ENCODE peak calls at places on chromosomes 1 and 21, in nine cellular contexts. A, J, V, O, U, E, B, T and H are unnamed samples.
A peak's percentile ranks its signal among the peaks of the same experiment; 100 is the strongest.

GRCh38 chr1:156073740-156074139 is 8.5 kb downstream of the MEX3A start:
- DNase-seq in A (no peak), T (no peak), O (no peak), J (no peak), V (no peak), U (no peak), E (no peak), B (no peak), H (no peak)

GRCh38 chr1:157196245-157196543 is 58.0 kb upstream of the ETV3 start:
- DNase-seq in U (no peak), V (no peak), E (no peak), T (no peak), O (no peak), B (no peak), J (no peak), A (no peak), H (no peak)

GRCh38 chr1:41025979-41026819 is 4.7 kb upstream of the SLFNL1 start:
- DNase-seq in T (no peak), O (no peak), A (no peak), E (no peak), B (no peak), V (no peak), U (no peak), J (no peak), H (no peak)

GRCh38 chr21:28111151-28111619 is 881.5 kb downstream of the LTN1 start:
- DNase-seq in A (no peak), B (peak; percentile 27), T (peak; percentile 49), V (peak; percentile 20), O (peak; percentile 89), J (no peak), U (no peak), E (peak; percentile 34), H (no peak)

GRCh38 chr1:157580179-157580827 is 17.6 kb downstream of the FCRL4 start:
- DNase-seq in B (peak; percentile 19), T (peak; percentile 42), A (peak; percentile 48), E (peak; percentile 22), J (no peak), V (no peak), U (no peak), O (no peak), H (no peak)

GRCh38 chr1:70072239-70072751 is 133.1 kb downstream of the LRRC40 start:
- DNase-seq in U (no peak), T (no peak), A (no peak), O (no peak), B (no peak), J (no peak), V (no peak), E (no peak), H (no peak)

GRCh38 chr1:30335997-30336390 is 387.4 kb downstream of the MATN1 start:
- DNase-seq in V (no peak), A (no peak), B (no peak), U (peak; percentile 31), E (no peak), T (no peak), O (no peak), J (no peak), H (no peak)

GRCh38 chr1:89936694-89937093 is 58.2 kb upstream of the ZNF326 start:
- DNase-seq in V (no peak), E (no peak), B (no peak), T (no peak), U (no peak), O (no peak), J (no peak), A (no peak), H (no peak)

GRCh38 chr1:50605186-50605875 is 182.1 kb upstream of the DMRTA2 start:
- DNase-seq in O (no peak), J (no peak), V (no peak), E (no peak), U (no peak), T (no peak), B (no peak), A (peak; percentile 19), H (peak; percentile 28)

GRCh38 chr1:209493584-209493983 is 89.9 kb upstream of the CAMK1G start:
- DNase-seq in B (no peak), J (no peak), U (no peak), A (no peak), V (no peak), O (no peak), T (no peak), E (no peak), H (no peak)

GRCh38 chr1:8944006-8944405 is 1.7 kb upstream of the CA6 start:
- DNase-seq in B (no peak), A (no peak), E (no peak), V (no peak), O (no peak), U (no peak), J (no peak), T (no peak), H (no peak)

GRCh38 chr1:226691257-226691656 is 47.8 kb downstream of the ITPKB start:
- DNase-seq in B (no peak), J (no peak), O (no peak), E (no peak), A (no peak), V (no peak), U (no peak), T (no peak), H (no peak)

GRCh38 chr1:214427871-214428277 is 123.5 kb downstream of the PTPN14 start:
- DNase-seq in B (no peak), J (peak; percentile 29), T (no peak), O (no peak), V (peak; percentile 28), U (peak; percentile 78), A (no peak), E (no peak), H (no peak)

GRCh38 chr1:202688401-202688800 is 21.9 kb downstream of the SYT2 start:
- DNase-seq in A (no peak), U (no peak), B (no peak), T (no peak), O (no peak), E (no peak), V (no peak), J (no peak), H (no peak)

GRCh38 chr1:53061859-53062714 is at the start of gene PODN:
- DNase-seq in V (no peak), T (no peak), U (peak; percentile 66), B (no peak), A (no peak), J (no peak), E (no peak), O (peak; percentile 86), H (no peak)

GRCh38 chr1:38941527-38942019 is at the start of gene RHBDL2:
- DNase-seq in B (peak; percentile 63), A (peak; percentile 21), V (peak; percentile 78), U (no peak), T (peak; percentile 74), E (peak; percentile 60), J (peak; percentile 88), O (peak; percentile 71), H (peak; percentile 82)

GRCh38 chr1:97632776-97633175 is 288.1 kb downstream of the DPYD start:
- DNase-seq in U (no peak), T (no peak), J (no peak), A (no peak), V (no peak), O (no peak), E (no peak), B (no peak), H (no peak)

GRCh38 chr1:15343099-15343498 is 66.6 kb upstream of the EFHD2 start:
- DNase-seq in J (no peak), T (no peak), O (no peak), A (no peak), E (no peak), V (no peak), B (no peak), U (no peak), H (no peak)

GRCh38 chr1:246753670-246754535 is 29.7 kb downstream of the SCCPDH start:
- DNase-seq in J (peak; percentile 66), V (peak; percentile 34), T (peak; percentile 74), E (peak; percentile 48), U (peak; percentile 78), B (peak; percentile 23), O (peak; percentile 77), A (peak; percentile 43), H (peak; percentile 44)
- TF ChIP-seq POLR2A in J (no peak), V (no peak), T (no peak), E (no peak), U (no peak), B (no peak), O (no peak), A (no peak), H (no peak)

DNA sequence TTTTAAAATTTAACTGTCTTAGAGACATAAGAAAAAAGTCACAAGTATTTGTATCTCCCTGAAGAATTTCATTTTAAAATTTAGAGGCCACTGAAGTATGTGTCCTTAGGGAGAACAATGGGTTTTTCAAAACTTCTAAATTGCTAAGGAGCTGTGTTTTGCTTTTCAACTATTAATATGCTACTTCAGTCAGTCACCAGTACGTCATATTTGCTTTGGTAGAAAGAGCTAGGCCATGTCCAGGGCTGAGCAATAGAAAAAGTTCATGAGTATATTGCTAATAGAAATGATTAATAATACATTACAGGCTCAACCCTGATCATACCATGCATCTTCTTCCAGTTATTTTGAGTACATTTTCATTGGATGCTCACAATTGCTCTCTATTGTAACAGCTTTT is 1.7 kb upstream of the SGIP1 start:
- DNase-seq in A (no peak), O (no peak), B (no peak), V (no peak), T (no peak), E (no peak), U (no peak), J (no peak), H (no peak)
- H3K27ac ChIP-seq in A (no peak overlapping the region), O (no peak overlapping the region), B (no peak overlapping the region), V (peak overlapping the region; percentile 75), T (no peak overlapping the region), E (no peak overlapping the region), U (no peak overlapping the region), J (peak overlapping the region; percentile 77), H (no peak overlapping the region)

GRCh38 chr21:37365657-37366487 is 701 bp upstream of the DYRK1A start:
- DNase-seq in E (peak; percentile 77), J (peak; percentile 77), T (peak; percentile 79), O (peak; percentile 82), B (peak; percentile 69), U (peak; percentile 94), V (peak; percentile 59), A (peak; percentile 19), H (peak; percentile 54)

GRCh38 chr21:37364722-37365121 is 1.9 kb upstream of the DYRK1A start:
- DNase-seq in O (no peak), A (no peak), B (no peak), E (no peak), V (no peak), J (no peak), T (no peak), U (no peak), H (no peak)

GRCh38 chr21:37367758-37368535 is 1.4 kb downstream of the DYRK1A start:
- DNase-seq in A (no peak), J (peak; percentile 44), V (peak; percentile 41), U (peak; percentile 90), B (no peak), E (peak; percentile 40), O (peak; percentile 73), T (peak; percentile 54), H (peak; percentile 12)

GRCh38 chr21:37367301-37367757 is 756 bp downstream of the DYRK1A start:
- DNase-seq in J (peak; percentile 27), T (no peak), V (no peak), A (no peak), U (peak; percentile 89), E (peak; percentile 47), O (no peak), B (no peak), H (no peak)

GRCh38 chr21:37366488-37367300 is at the start of gene DYRK1A:
- DNase-seq in O (peak; percentile 100), T (peak; percentile 99), V (peak; percentile 97), B (peak; percentile 99), U (peak; percentile 99), J (peak; percentile 97), A (peak; percentile 85), E (peak; percentile 98), H (peak; percentile 98)
- TF ChIP-seq POLR2A in O (peak; percentile 45), T (peak; percentile 82), V (peak; percentile 30), B (peak; percentile 41), U (peak; percentile 63), J (peak; percentile 34), A (peak; percentile 55), E (peak; percentile 90), H (peak; percentile 53)

GRCh38 chr1:7374761-7375160 is 396.3 kb upstream of the VAMP3 start:
- DNase-seq in T (no peak), O (peak; percentile 21), J (peak; percentile 3), A (no peak), U (peak; percentile 39), V (peak; percentile 12), E (no peak), B (no peak), H (no peak)
- H3K27ac ChIP-seq in T (no peak overlapping the region), O (no peak overlapping the region), J (no peak overlapping the region), A (no peak overlapping the region), U (no peak overlapping the region), V (no peak overlapping the region), E (no peak overlapping the region), B (no peak overlapping the region), H (no peak overlapping the region)